ENCODE peak calls at places on chromosome 13, in seven cellular contexts. Q is H1, D is HepG2, C is SK-N-SH, Y is HCT116, E is K562, L is GM12878. M is an unnamed sample.

GRCh38 chr13:29587645-29588044 is 7.8 kb downstream of the SLC7A1 start:
- DNase-seq in Q (no peak), Y (no peak), L (no peak), D (no peak), C (no peak), E (no peak), M (no peak)

GRCh38 chr13:40568672-40569350 is 97.6 kb downstream of the FOXO1 start:
- DNase-seq in E (no peak), C (no peak), D (peak), Q (no peak), Y (no peak), L (no peak), M (no peak)

GRCh38 chr13:48393030-48393697 is 19.7 kb downstream of the LPAR6 start:
- DNase-seq in L (no peak), E (no peak), Y (no peak), D (no peak), Q (no peak), C (no peak), M (no peak)

GRCh38 chr13:76455960-76456359 is 430.2 kb downstream of the KCTD12 start:
- DNase-seq in L (no peak), D (no peak), Q (no peak), Y (no peak), E (no peak), C (no peak), M (no peak)

GRCh38 chr13:95684463-95684862 is 7.5 kb downstream of the DNAJC3 start:
- DNase-seq in Q (no peak), D (no peak), L (no peak), E (no peak), Y (no peak), C (no peak), M (no peak)

GRCh38 chr13:38680912-38681311 is 6.0 kb upstream of the FREM2 start:
- DNase-seq in E (no peak), Q (no peak), C (no peak), L (no peak), Y (no peak), D (no peak), M (no peak)

GRCh38 chr13:74132152-74132767 is 1.9 kb downstream of the KLF12 start:
- DNase-seq in Y (no peak), C (no peak), E (no peak), D (peak), Q (no peak), L (no peak), M (no peak)

GRCh38 chr13:105464249-105464648 is 1071.2 kb downstream of the EFNB2 start:
- DNase-seq in Q (no peak), D (no peak), L (no peak), C (no peak), E (no peak), Y (no peak), M (no peak)

GRCh38 chr13:90365130-90365529 is 982.4 kb upstream of the MIR17HG start:
- DNase-seq in D (no peak), Q (no peak), L (no peak), E (no peak), C (no peak), Y (no peak), M (no peak)

GRCh38 chr13:42847891-42848663 is 66.7 kb downstream of the FAM216B start:
- DNase-seq in E (no peak), C (no peak), Y (no peak), D (no peak), Q (no peak), L (no peak), M (no peak)

GRCh38 chr13:28409648-28410047 is 85.3 kb downstream of the FLT1 start:
- DNase-seq in L (no peak), C (no peak), E (no peak), Q (no peak), D (no peak), Y (no peak), M (no peak)

GRCh38 chr13:77177646-77178045 is 149.2 kb downstream of the MYCBP2 start:
- DNase-seq in C (no peak), Y (no peak), E (no peak), D (no peak), Q (no peak), L (no peak), M (peak)

GRCh38 chr13:42633495-42633894 is 59.5 kb downstream of the TNFSF11 start:
- DNase-seq in Q (no peak), C (no peak), L (no peak), D (no peak), E (no peak), Y (no peak), M (no peak)

GRCh38 chr13:99690426-99691189 is 189.3 kb downstream of the TM9SF2 start:
- DNase-seq in L (no peak), D (no peak), Y (no peak), Q (no peak), C (no peak), E (no peak), M (no peak)

GRCh38 chr13:32246468-32246867 is 68.7 kb downstream of the ZAR1L start:
- DNase-seq in Q (peak), D (peak), L (no peak), Y (peak), E (peak), C (peak), M (peak)

GRCh38 chr13:34733720-34734119 is 208.3 kb upstream of the NBEA start:
- DNase-seq in Y (no peak), D (no peak), L (no peak), E (no peak), C (no peak), Q (no peak), M (no peak)

GRCh38 chr13:27954406-27954851 is 14.7 kb downstream of the CDX2 start:
- DNase-seq in D (no peak), L (no peak), E (no peak), Q (peak), C (peak), Y (no peak), M (no peak)

GRCh38 chr13:102530751-102531150 is 66.0 kb upstream of the TPP2 start:
- DNase-seq in Q (no peak), Y (no peak), D (no peak), L (no peak), C (no peak), E (no peak), M (no peak)

GRCh38 chr13:74867460-74867859 is 614.5 kb downstream of the TBC1D4 start:
- DNase-seq in Y (no peak), Q (no peak), C (no peak), L (no peak), E (no peak), D (no peak), M (no peak)

GRCh38 chr13:77698211-77699058 is 948 bp downstream of the SLAIN1 start:
- DNase-seq in E (no peak), D (no peak), Q (peak), L (no peak), C (peak), Y (no peak), M (peak)

GRCh38 chr13:24050796-24051715 is 109.5 kb upstream of the SPATA13 start:
- DNase-seq in Y (no peak), C (no peak), L (no peak), Q (no peak), E (no peak), D (no peak), M (no peak)

GRCh38 chr13:89027694-89028306 is 1356.6 kb downstream of the SLITRK5 start:
- DNase-seq in Y (no peak), Q (no peak), C (no peak), D (no peak), L (no peak), E (no peak), M (no peak)

GRCh38 chr13:33380487-33381079 is 95.0 kb upstream of the STARD13 start:
- DNase-seq in C (no peak), L (no peak), E (no peak), D (peak), Y (no peak), Q (no peak), M (peak)

GRCh38 chr13:54449922-54450321 is 1421.3 kb downstream of the OLFM4 start:
- DNase-seq in C (peak), Q (no peak), E (no peak), D (no peak), L (no peak), Y (no peak), M (no peak)

GRCh38 chr13:87671031-87671823 is at the start of gene SLITRK5:
- DNase-seq in L (no peak), E (no peak), C (peak), Y (no peak), D (peak), Q (peak), M (peak)

GRCh38 chr13:48000559-48001126 is 430 bp downstream of the SUCLA2 start:
- DNase-seq in Q (no peak), E (peak), D (no peak), C (no peak), Y (no peak), L (no peak), M (peak)

GRCh38 chr13:80727321-80727975 is 386.5 kb upstream of the SPRY2 start:
- DNase-seq in E (no peak), L (no peak), D (no peak), C (no peak), Q (no peak), Y (no peak), M (no peak)

GRCh38 chr13:111344471-111345191 is 24.2 kb downstream of the TEX29 start:
- DNase-seq in C (no peak), Y (no peak), L (no peak), D (peak), Q (peak), E (peak), M (peak)
- TF ChIP-seq JUND in C (no peak), Y (no peak), L (no peak), D (no peak), Q (no peak), E (no peak), M (no peak)

GRCh38 chr13:62333466-62333865 is 917.8 kb upstream of the PCDH20 start:
- DNase-seq in E (no peak), Y (no peak), C (no peak), D (no peak), L (no peak), Q (no peak), M (no peak)
- TF ChIP-seq JUND in E (no peak), Y (no peak), C (no peak), D (no peak), L (no peak), Q (no peak), M (no peak)

GRCh38 chr13:112733112-112733511 is 43.3 kb downstream of the ATP11A start:
- DNase-seq in E (no peak), C (peak), Q (no peak), Y (no peak), L (no peak), D (no peak), M (no peak)

GRCh38 chr13:112734696-112735547 is 45.1 kb downstream of the ATP11A start:
- DNase-seq in L (no peak), E (no peak), C (no peak), D (no peak), Q (no peak), Y (no peak), M (no peak)

GRCh38 chr13:112733661-112734379 is 44.0 kb downstream of the ATP11A start:
- DNase-seq in C (peak), Q (no peak), E (no peak), D (no peak), Y (no peak), L (no peak), M (no peak)

GRCh38 chr13:112737329-112737728 is 47.5 kb downstream of the ATP11A start:
- DNase-seq in D (no peak), C (no peak), L (no peak), E (no peak), Y (no peak), Q (no peak), M (no peak)

DNA sequence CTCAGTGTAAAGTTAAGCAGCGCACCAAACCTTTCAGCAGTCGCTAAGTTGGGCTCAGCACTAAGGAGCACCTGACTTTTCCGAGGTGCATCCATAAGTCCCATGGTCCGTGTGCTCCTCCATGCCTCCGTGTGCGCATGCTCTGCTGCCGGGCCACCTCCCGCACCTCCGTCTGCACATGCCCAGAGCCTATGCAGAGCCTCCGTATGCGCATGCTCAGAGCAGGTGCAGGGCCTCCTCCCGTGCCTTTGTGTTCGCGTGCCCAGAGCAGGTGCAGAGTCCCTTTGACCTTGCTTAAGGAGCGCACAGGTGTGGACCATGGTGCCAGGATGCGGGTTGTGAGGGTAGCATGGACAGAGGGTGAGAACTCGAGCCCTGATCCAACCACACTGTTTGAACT is 46.0 kb downstream of the ATP11A start:
- DNase-seq in E (no peak), L (no peak), D (no peak), Y (no peak), Q (no peak), C (no peak), M (no peak)
- TF ChIP-seq JUND in E (no peak), L (no peak), D (no peak), Y (no peak), Q (no peak), C (no peak), M (no peak)

DNA sequence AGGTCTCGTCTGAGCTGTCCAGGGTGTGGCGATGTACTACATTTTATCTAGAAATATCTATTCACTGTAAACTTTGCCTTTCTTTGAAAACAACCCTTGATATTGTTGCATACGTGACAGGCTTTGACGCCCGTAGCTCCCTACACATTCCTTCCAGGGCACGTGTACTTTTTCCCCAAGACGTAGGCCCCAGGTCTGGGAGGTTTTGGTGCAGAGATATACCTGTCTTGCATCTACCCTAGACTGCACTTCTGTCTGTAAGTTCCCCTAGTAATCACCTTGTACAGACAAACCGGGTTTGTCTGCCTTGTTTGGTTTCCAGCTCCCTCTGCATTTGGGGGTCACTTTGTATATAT is 69.2 kb downstream of the ERICH6B start:
- DNase-seq in Q (no peak), L (no peak), C (no peak), D (no peak), Y (no peak), E (no peak), M (no peak)
- TF ChIP-seq JUND in Q (no peak), L (no peak), C (no peak), D (no peak), Y (no peak), E (no peak), M (no peak)

GRCh38 chr13:45198924-45199323 is 1.9 kb downstream of the KCTD4 start:
- DNase-seq in Y (no peak), L (no peak), D (no peak), E (no peak), Q (no peak), C (no peak), M (no peak)

GRCh38 chr13:45196091-45196490 is 4.8 kb downstream of the KCTD4 start:
- DNase-seq in Q (no peak), D (no peak), C (no peak), E (no peak), L (no peak), Y (no peak), M (no peak)

GRCh38 chr13:45198041-45198440 is 2.8 kb downstream of the KCTD4 start:
- DNase-seq in E (no peak), C (no peak), D (no peak), Q (no peak), Y (no peak), L (no peak), M (no peak)

GRCh38 chr13:45195421-45195820 is 5.4 kb downstream of the KCTD4 start:
- DNase-seq in C (no peak), L (no peak), E (no peak), Q (no peak), D (no peak), Y (no peak), M (no peak)

GRCh38 chr13:45196622-45197021 is 4.2 kb downstream of the KCTD4 start:
- DNase-seq in L (no peak), D (no peak), Q (no peak), E (no peak), C (no peak), Y (no peak), M (no peak)
- TF ChIP-seq JUND in L (no peak), D (no peak), Q (no peak), E (no peak), C (no peak), Y (no peak), M (no peak)

DNA sequence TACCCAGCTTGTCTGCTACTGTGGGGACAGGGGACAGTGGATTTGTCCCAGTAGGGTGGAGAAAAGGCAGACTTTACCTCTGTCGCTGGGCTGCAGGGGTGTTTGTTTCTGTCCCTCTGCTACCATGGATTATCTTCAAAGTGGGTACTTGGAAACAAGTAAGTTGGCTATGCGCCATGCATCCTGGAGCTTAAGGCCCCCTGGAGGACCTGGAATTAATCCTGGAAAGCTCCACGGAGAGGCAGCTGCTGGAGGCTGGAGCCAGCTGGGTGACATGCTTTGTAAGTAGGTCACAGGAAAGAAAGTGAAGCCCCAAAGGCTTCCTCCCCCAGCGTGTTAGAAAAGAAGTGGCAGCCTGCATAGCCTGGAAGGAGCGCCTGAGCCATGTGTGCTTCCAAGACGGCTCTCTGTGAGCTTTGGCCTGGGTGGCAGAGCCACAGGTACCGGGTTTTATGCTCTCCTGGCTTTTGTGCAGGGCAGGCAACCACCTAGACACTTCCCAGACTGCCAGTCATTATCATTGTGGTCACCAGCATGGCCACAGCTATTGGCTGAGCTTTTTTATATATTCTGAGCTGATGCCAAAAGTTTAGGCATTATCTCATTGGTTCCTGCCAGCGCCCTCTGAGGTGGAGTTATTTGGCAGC is 9.5 kb downstream of the B3GLCT start:
- DNase-seq in Y (no peak), D (no peak), C (peak), Q (no peak), L (no peak), E (no peak), M (no peak)
- TF ChIP-seq JUND in Y (no peak), D (no peak), C (no peak), Q (no peak), L (no peak), E (no peak), M (no peak)

DNA sequence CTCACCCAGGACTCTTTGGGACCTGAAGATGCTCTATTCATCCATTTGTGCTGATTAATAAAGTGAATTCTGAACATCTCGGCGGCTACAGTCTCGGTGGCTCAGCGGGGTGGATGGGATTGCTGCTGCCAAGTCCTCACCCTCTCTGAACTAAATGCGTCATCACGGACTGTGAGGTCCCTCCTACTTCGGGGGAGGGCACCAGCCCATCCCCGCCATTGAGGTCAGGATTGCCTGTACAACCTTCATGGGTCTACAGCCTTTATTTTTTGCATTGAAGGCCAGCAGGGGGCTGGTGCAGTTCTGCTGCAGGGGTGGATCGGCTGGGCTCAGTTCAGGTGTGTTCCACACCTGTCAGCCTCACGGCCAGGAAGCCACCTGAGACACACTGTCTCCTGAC is 181.8 kb downstream of the COL4A1 start:
- DNase-seq in D (no peak), Y (no peak), E (no peak), C (no peak), L (no peak), Q (no peak), M (no peak)
- TF ChIP-seq JUND in D (no peak), Y (no peak), E (no peak), C (no peak), L (no peak), Q (no peak), M (no peak)

GRCh38 chr13:68232351-68233130 is 1002.4 kb upstream of the PCDH9 start:
- DNase-seq in E (no peak), C (no peak), Y (no peak), Q (no peak), L (no peak), D (no peak), M (no peak)

GRCh38 chr13:68234278-68234677 is 1004.1 kb upstream of the PCDH9 start:
- DNase-seq in C (peak), L (no peak), D (no peak), Y (no peak), E (no peak), Q (no peak), M (peak)
- TF ChIP-seq JUND in C (no peak), L (no peak), D (no peak), Y (no peak), E (no peak), Q (no peak), M (no peak)

DNA sequence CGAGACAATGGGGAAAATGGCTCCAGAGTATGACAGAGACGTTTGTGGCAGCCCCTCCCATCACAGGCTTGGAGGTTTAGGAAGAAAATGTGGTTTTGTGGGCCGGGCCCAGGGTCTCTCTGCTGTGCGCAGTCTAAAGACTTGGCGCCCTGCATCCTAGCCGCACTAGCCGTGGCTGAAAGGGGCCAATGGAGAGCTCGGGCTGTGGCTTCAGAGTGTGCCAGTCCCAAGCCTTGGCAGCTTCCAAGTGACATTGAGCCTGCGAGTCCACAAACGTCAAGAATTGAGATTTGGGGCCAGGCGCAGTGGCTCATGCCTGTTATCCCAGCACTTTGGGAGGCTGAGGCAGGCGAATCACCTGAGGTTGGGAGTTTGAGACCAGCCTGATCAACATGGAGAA is 513.1 kb downstream of the PCDH17 start:
- DNase-seq in D (no peak), L (no peak), E (no peak), C (no peak), Y (no peak), Q (no peak), M (no peak)
- TF ChIP-seq JUND in D (no peak), L (no peak), E (no peak), C (no peak), Y (no peak), Q (no peak), M (no peak)

DNA sequence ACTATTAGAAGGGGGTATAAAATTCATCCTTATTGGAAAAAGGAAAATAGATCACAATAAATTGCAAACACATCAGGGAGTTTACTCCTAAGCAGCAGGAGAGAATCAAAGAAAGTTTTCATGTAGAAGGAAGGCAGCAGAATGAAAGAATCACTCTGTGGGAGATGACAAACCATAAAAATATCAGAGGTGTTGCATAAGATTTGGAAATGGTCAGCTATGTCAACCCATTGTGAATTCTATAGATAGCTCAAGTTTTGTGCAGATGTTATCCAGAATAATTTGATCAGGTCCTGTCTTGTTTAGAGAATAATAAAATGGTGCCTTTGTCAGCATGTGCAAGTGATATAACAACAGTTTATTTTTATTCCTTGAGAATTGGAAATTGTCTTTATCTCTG is 622.4 kb downstream of the DCT start:
- DNase-seq in E (no peak), L (no peak), Q (no peak), Y (no peak), C (no peak), D (no peak), M (no peak)
- TF ChIP-seq JUND in E (no peak), L (no peak), Q (no peak), Y (no peak), C (no peak), D (no peak), M (no peak)